ENCODE peak calls at places on chromosome 9, in five cellular contexts. M, Q, A, N and H are unnamed samples.
A peak's percentile ranks its signal among the peaks of the same experiment; 100 is the strongest.

GRCh38 chr9:33473216-33473615 is 508 bp downstream of the NOL6 start:
- DNase-seq in M (no peak), Q (no peak), N (peak; percentile 21), A (no peak), H (no peak)

GRCh38 chr9:130872912-130873503 is 23.6 kb downstream of the QRFP start:
- DNase-seq in Q (peak; percentile 62), M (no peak), A (no peak), N (no peak), H (peak; percentile 86)

GRCh38 chr9:126701820-126702500 is 88.2 kb downstream of the LMX1B start:
- DNase-seq in N (peak; percentile 25), A (no peak), M (no peak), Q (no peak), H (no peak)

GRCh38 chr9:1018121-1018520 is 32.0 kb upstream of the DMRT2 start:
- DNase-seq in N (no peak), A (no peak), M (peak; percentile 13), Q (no peak), H (peak; percentile 41)

GRCh38 chr9:92948632-92949031 is 1.3 kb downstream of the FGD3 start:
- DNase-seq in N (no peak), M (no peak), A (no peak), Q (no peak), H (no peak)

GRCh38 chr9:120877276-120878034 is 467 bp upstream of the PHF19 start:
- DNase-seq in M (no peak), N (peak; percentile 95), A (no peak), Q (peak; percentile 100), H (peak; percentile 68)

GRCh38 chr9:129283290-129283691 is 105.2 kb upstream of the IER5L start:
- DNase-seq in Q (no peak), A (no peak), N (no peak), M (no peak), H (no peak)

GRCh38 chr9:7240569-7241311 is 483.0 kb downstream of the KDM4C start:
- DNase-seq in N (no peak), A (no peak), M (no peak), Q (no peak), H (no peak)

GRCh38 chr9:113793558-113793957 is 82.6 kb upstream of the ZNF618 start:
- DNase-seq in M (no peak), A (no peak), Q (no peak), N (no peak), H (no peak)

GRCh38 chr9:136117291-136118060 is 1.2 kb downstream of the TMEM250 start:
- DNase-seq in Q (no peak), N (peak; percentile 59), A (no peak), M (no peak), H (peak; percentile 72)

GRCh38 chr9:130183133-130183762 is 11.0 kb downstream of the NCS1 start:
- DNase-seq in N (peak; percentile 72), M (no peak), A (no peak), Q (no peak), H (no peak)

GRCh38 chr9:88388203-88388885 is at the start of gene SPIN1:
- DNase-seq in M (peak; percentile 35), Q (peak; percentile 90), A (no peak), N (peak; percentile 98), H (peak; percentile 87)

GRCh38 chr9:78806492-78807160 is 509.7 kb downstream of the PSAT1 start:
- DNase-seq in M (no peak), N (no peak), Q (no peak), A (no peak), H (no peak)

GRCh38 chr9:6566409-6567139 is 79.0 kb downstream of the GLDC start:
- DNase-seq in N (no peak), A (peak; percentile 59), Q (no peak), M (peak; percentile 95), H (no peak)

GRCh38 chr9:116589392-116590354 is 97.4 kb upstream of the TRIM32 start:
- DNase-seq in M (peak; percentile 72), N (peak; percentile 36), Q (peak; percentile 72), A (no peak), H (no peak)

GRCh38 chr9:38039907-38040682 is 28.9 kb downstream of the SHB start:
- DNase-seq in N (no peak), A (no peak), M (no peak), Q (peak; percentile 74), H (no peak)

GRCh38 chr9:68732405-68733020 is 27.5 kb downstream of the PIP5K1B start:
- DNase-seq in Q (no peak), M (no peak), N (no peak), A (no peak), H (no peak)

GRCh38 chr9:114278881-114279570 is 43.9 kb upstream of the ORM1 start:
- DNase-seq in N (no peak), A (no peak), Q (no peak), M (peak; percentile 88), H (no peak)

GRCh38 chr9:81690251-81690851 is 1.0 kb upstream of the TLE1 start:
- DNase-seq in Q (no peak), M (no peak), A (no peak), N (no peak), H (peak; percentile 80)

GRCh38 chr9:124511891-124512805 is 4.9 kb upstream of the NR5A1 start:
- DNase-seq in A (no peak), Q (peak; percentile 83), N (peak; percentile 96), M (no peak), H (no peak)
- TF ChIP-seq POLR2AphosphoS5 in A (no peak), Q (no peak), N (no peak), M (no peak), H (no peak)

DNA sequence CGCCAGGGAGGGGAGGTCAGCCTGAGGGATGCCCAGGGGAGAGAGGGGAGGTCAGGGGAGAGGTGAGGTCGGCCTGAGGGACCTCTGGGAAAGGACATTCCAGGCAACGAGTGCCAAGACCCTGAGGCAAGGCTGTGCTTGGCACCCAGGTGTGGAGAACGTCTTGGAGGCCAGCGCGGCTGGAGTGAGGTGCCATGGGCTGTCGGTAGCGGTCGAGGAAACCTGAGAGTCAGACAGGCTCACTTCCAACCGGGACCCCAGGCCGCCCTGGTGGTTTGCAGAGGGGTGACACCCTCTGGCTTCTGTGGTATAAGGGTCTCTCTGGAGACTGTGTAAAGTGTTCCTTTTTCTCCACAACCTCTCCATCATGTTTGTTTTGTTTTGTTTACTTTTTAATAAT is 82.9 kb downstream of the CACNA1B start:
- DNase-seq in N (no peak), M (no peak), Q (no peak), A (no peak), H (no peak)
- H3K4me3 ChIP-seq in N (no peak overlapping the region), M (no peak overlapping the region), Q (no peak overlapping the region), A (no peak overlapping the region), H (no peak overlapping the region)

DNA sequence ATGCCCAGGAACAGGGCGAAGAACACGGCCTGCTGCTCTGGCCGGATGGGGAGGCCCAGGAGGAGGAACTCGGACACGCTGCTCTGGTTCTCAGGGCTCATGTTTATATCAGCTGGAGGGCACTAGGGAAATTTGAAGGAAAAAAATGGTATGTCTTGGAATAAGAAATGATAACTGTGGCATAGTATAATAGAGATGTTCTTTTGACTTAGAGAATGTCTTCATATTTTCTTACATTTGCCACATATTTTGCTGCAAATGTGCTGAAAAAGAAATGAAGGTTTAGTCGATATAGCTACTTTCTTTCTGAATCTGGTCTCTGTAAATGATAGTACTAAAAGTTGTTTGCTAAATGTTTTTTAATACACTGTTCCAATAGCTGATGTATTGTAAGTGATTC is at the start of gene OR1J1:
- DNase-seq in Q (no peak), N (no peak), M (no peak), A (no peak), H (no peak)
- H3K9me3 ChIP-seq in Q (no peaks in the 10 kb centered on the region), N (no peaks in the 10 kb centered on the region), M (no peaks in the 10 kb centered on the region), A (no peaks in the 10 kb centered on the region), H (no peaks in the 10 kb centered on the region)

GRCh38 chr9:76607730-76608475 is 148.9 kb downstream of the GCNT1 start:
- DNase-seq in M (no peak), Q (no peak), A (no peak), N (no peak), H (no peak)

GRCh38 chr9:76608562-76609254 is 149.7 kb downstream of the GCNT1 start:
- DNase-seq in A (no peak), M (no peak), N (no peak), Q (no peak), H (no peak)

GRCh38 chr9:76613150-76613781 is 151.0 kb upstream of the PCA3 start:
- DNase-seq in N (no peak), A (no peak), Q (no peak), M (no peak), H (no peak)

GRCh38 chr9:76609285-76610008 is 150.5 kb downstream of the GCNT1 start:
- DNase-seq in N (no peak), M (no peak), A (no peak), Q (no peak), H (no peak)

DNA sequence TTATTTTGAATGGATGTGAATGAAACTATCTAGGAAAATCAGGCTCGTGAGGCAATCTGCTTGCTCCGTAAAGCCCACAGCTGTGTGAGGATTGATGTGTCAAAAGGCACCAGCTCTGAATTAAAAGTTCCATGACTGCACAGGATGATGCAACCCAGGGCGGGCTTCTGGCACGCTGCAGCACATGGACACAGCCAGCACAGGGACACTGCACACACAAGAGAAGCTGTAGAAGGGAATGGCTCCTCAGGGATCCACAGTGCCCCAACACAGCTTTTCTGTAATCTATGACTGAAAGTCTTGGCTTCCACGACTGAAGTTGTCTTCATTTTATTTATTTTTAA is 151.0 kb downstream of the GCNT1 start:
- DNase-seq in M (no peak), Q (no peak), A (no peak), N (no peak), H (peak; percentile 54)
- TF ChIP-seq POLR2AphosphoS5 in M (no peak), Q (no peak), A (no peak), N (no peak), H (peak; percentile 58)

DNA sequence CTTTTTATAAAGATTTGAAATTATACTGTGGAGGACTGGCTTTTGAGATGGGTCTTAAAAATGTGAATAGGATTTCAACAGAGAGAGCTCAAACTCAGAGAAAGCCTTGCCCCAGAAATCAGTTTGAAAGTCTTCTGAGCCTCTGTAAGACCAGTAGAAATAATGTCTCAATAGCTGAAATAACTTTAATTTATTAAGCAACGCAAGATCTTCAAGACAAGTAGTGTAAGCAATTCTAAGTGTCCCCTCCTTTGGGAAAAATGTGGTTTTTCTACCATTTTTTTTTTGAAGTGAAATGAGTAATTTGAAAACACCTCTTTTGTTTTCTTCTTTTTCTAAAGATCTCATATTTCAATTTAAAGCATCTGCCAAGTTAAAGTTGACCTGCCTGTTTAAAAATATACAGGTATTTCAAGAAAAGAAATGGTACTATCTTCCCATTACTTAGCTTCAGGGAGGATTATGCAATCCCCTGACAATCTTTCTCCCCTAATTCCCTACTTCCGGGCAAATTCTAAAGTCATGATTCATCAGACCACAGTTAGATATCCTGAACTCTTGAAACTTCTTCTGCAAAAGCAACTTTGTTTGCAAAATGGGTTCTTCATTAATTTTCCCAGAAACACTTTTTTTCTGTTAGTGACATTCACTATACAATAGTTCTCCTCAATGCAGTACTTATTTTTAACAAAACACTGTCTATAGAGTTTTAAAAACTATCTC is 7.9 kb upstream of the ANXA1 start:
- DNase-seq in N (no peak), M (peak; percentile 68), Q (no peak), A (no peak), H (no peak)
- H3K4me3 ChIP-seq in N (no peak overlapping the region), M (no peak overlapping the region), Q (no peak overlapping the region), A (no peak overlapping the region), H (no peak overlapping the region)

GRCh38 chr9:8338249-8338721 is 538.7 kb upstream of the DMAC1 start:
- DNase-seq in A (no peak), N (no peak), Q (no peak), M (no peak), H (no peak)
- H3K9me3 ChIP-seq in A (no peaks in the 10 kb centered on the region), N (no peaks in the 10 kb centered on the region), Q (no peaks in the 10 kb centered on the region), M (peaks cover 19% of the 10 kb centered on the region), H (no peaks in the 10 kb centered on the region)